ENCODE peak calls at places on chromosomes 12 and 14, in four cellular contexts. V is PC-9; M is stimulated activated CD4-positive, alpha-beta T cell treated with anti-CD3 and anti-CD28 coated beads, Interleukin-12 subunit alpha, Interleukin-12 subunit beta, amount 100 ng/mL, for 24 hours; I is activated T-cell treated with anti-CD3 and anti-CD28 coated beads, Interleukin-2, amount 50 U/mL, for 72 hours. F is an unnamed sample.

GRCh38 chr12:49261726-49262125 is 3.2 kb upstream of the TUBA1C start:
- DNase-seq in V (no peak), M (no peak), I (no peak), F (no peak)

GRCh38 chr14:75025082-75025481 is 22.4 kb downstream of the EIF2B2 start:
- DNase-seq in V (no peak), M (no peak), I (no peak), F (peak)

GRCh38 chr12:27937768-27938167 is 34.8 kb downstream of the PTHLH start:
- DNase-seq in V (no peak), M (no peak), I (no peak), F (no peak)

GRCh38 chr12:64737539-64737938 is 21.7 kb downstream of the GNS start:
- DNase-seq in V (no peak), M (no peak), I (peak), F (no peak)

GRCh38 chr14:39034481-39035296 is 68.3 kb downstream of the SEC23A start:
- DNase-seq in V (no peak), M (no peak), I (no peak), F (peak)

GRCh38 chr12:130879212-130879686 is 7.4 kb downstream of the RAN start:
- DNase-seq in V (no peak), M (no peak), I (no peak), F (no peak)

GRCh38 chr12:67925551-67925950 is 63.7 kb upstream of the IFNG-AS1 start:
- DNase-seq in V (no peak), M (no peak), I (no peak), F (no peak)

GRCh38 chr12:53939141-53940108 is 794 bp downstream of the HOXC13 start:
- DNase-seq in V (peak), M (no peak), I (no peak), F (no peak)

GRCh38 chr14:30375280-30375892 is 183.6 kb upstream of the G2E3 start:
- DNase-seq in V (peak), M (peak), I (peak), F (peak)

GRCh38 chr12:23950775-23951391 is 1.4 kb upstream of the SOX5 start:
- DNase-seq in V (no peak), M (no peak), I (no peak), F (peak)

GRCh38 chr14:20302042-20302761 is 3.5 kb downstream of the TTC5 start:
- DNase-seq in V (no peak), M (no peak), I (no peak), F (no peak)

GRCh38 chr12:24918596-24918995 is 30.3 kb downstream of the BCAT1 start:
- DNase-seq in V (no peak), M (no peak), I (no peak), F (peak)

GRCh38 chr12:57149309-57149900 is 2.0 kb upstream of the LRP1-AS start:
- DNase-seq in V (no peak), M (no peak), I (no peak), F (no peak)

GRCh38 chr14:100486025-100486828 is 101.0 kb downstream of the BEGAIN start:
- DNase-seq in V (peak), M (no peak), I (peak), F (peak)

GRCh38 chr12:12883369-12884001 is 7.9 kb upstream of the GPRC5A start:
- DNase-seq in V (peak), M (no peak), I (no peak), F (peak)

GRCh38 chr12:44930972-44931600 is 55.0 kb upstream of the NELL2 start:
- DNase-seq in V (no peak), M (no peak), I (no peak), F (peak)

GRCh38 chr14:56716705-56717104 is 93.6 kb downstream of the OTX2 start:
- DNase-seq in V (no peak), M (no peak), I (no peak), F (no peak)

GRCh38 chr12:13784504-13784903 is 196.9 kb downstream of the GRIN2B start:
- DNase-seq in V (no peak), M (no peak), I (no peak), F (no peak)

F was measured in dermis blood vessel endothelial cell.